ENCODE peak calls at places on chromosome X, in seven cellular contexts. One of them, this sample, is unnamed.

GRCh38 chrX:6813836-6814370 is 279.0 kb upstream of the VCX3A start:
- DNase-seq in A549: no peak
- DNase-seq in tibial nerve: no peak
- DNase-seq in dorsolateral prefrontal cortex: no peak
- DNase-seq in breast epithelium: no peak
- DNase-seq in IMR-90: no peak
- DNase-seq in aorta: no peak
- DNase-seq in this sample: no peak

GRCh38 chrX:24990585-24990984 is 25.2 kb downstream of the ARX start:
- DNase-seq in A549: no peak
- DNase-seq in tibial nerve: no peak
- DNase-seq in dorsolateral prefrontal cortex: no peak
- DNase-seq in breast epithelium: no peak
- DNase-seq in IMR-90: no peak
- DNase-seq in aorta: no peak
- DNase-seq in this sample: no peak

GRCh38 chrX:38923451-38923969 is 122.3 kb downstream of the MID1IP1 start:
- DNase-seq in A549: no peak
- DNase-seq in tibial nerve: no peak
- DNase-seq in dorsolateral prefrontal cortex: no peak
- DNase-seq in breast epithelium: no peak
- DNase-seq in IMR-90: no peak
- DNase-seq in aorta: no peak
- DNase-seq in this sample: no peak

GRCh38 chrX:125137521-125137920 is 182.2 kb upstream of the TEX13C start:
- DNase-seq in A549: no peak
- DNase-seq in tibial nerve: no peak
- DNase-seq in dorsolateral prefrontal cortex: no peak
- DNase-seq in breast epithelium: no peak
- DNase-seq in IMR-90: no peak
- DNase-seq in aorta: no peak
- DNase-seq in this sample: no peak

GRCh38 chrX:142549923-142550322 is 344.8 kb upstream of the MAGEC2 start:
- DNase-seq in A549: no peak
- DNase-seq in tibial nerve: no peak
- DNase-seq in dorsolateral prefrontal cortex: no peak
- DNase-seq in breast epithelium: no peak
- DNase-seq in IMR-90: no peak
- DNase-seq in aorta: no peak
- DNase-seq in this sample: no peak

GRCh38 chrX:54786972-54787371 is 11.1 kb downstream of the ITIH6 start:
- DNase-seq in A549: peak
- DNase-seq in tibial nerve: no peak
- DNase-seq in dorsolateral prefrontal cortex: no peak
- DNase-seq in breast epithelium: no peak
- DNase-seq in IMR-90: no peak
- DNase-seq in aorta: no peak
- DNase-seq in this sample: no peak

GRCh38 chrX:46235778-46236177 is 309.4 kb downstream of the ZNF674 start:
- DNase-seq in A549: no peak
- DNase-seq in tibial nerve: no peak
- DNase-seq in dorsolateral prefrontal cortex: no peak
- DNase-seq in breast epithelium: no peak
- DNase-seq in IMR-90: no peak
- DNase-seq in aorta: no peak
- DNase-seq in this sample: no peak

GRCh38 chrX:119374736-119375135 is 24.4 kb upstream of the SLC25A43 start:
- DNase-seq in A549: peak
- DNase-seq in tibial nerve: no peak
- DNase-seq in dorsolateral prefrontal cortex: no peak
- DNase-seq in breast epithelium: no peak
- DNase-seq in IMR-90: peak
- DNase-seq in aorta: no peak
- DNase-seq in this sample: no peak

GRCh38 chrX:9897761-9898161 is 69.4 kb upstream of the CLDN34 start:
- DNase-seq in A549: no peak
- DNase-seq in tibial nerve: no peak
- DNase-seq in dorsolateral prefrontal cortex: no peak
- DNase-seq in breast epithelium: no peak
- DNase-seq in IMR-90: peak
- DNase-seq in aorta: no peak
- DNase-seq in this sample: peak

GRCh38 chrX:117510453-117510852 is 606.2 kb downstream of the KLHL13 start:
- DNase-seq in A549: peak
- DNase-seq in tibial nerve: no peak
- DNase-seq in dorsolateral prefrontal cortex: no peak
- DNase-seq in breast epithelium: no peak
- DNase-seq in IMR-90: no peak
- DNase-seq in aorta: no peak
- DNase-seq in this sample: no peak

GRCh38 chrX:12610079-12610478 is 181.1 kb upstream of the PRPS2 start:
- DNase-seq in A549: no peak
- DNase-seq in tibial nerve: no peak
- DNase-seq in dorsolateral prefrontal cortex: no peak
- DNase-seq in breast epithelium: no peak
- DNase-seq in IMR-90: peak
- DNase-seq in aorta: no peak
- DNase-seq in this sample: no peak

GRCh38 chrX:37314526-37314925 is 34.6 kb upstream of the PRRG1 start:
- DNase-seq in A549: no peak
- DNase-seq in tibial nerve: no peak
- DNase-seq in dorsolateral prefrontal cortex: no peak
- DNase-seq in breast epithelium: no peak
- DNase-seq in IMR-90: peak
- DNase-seq in aorta: no peak
- DNase-seq in this sample: no peak

DNA sequence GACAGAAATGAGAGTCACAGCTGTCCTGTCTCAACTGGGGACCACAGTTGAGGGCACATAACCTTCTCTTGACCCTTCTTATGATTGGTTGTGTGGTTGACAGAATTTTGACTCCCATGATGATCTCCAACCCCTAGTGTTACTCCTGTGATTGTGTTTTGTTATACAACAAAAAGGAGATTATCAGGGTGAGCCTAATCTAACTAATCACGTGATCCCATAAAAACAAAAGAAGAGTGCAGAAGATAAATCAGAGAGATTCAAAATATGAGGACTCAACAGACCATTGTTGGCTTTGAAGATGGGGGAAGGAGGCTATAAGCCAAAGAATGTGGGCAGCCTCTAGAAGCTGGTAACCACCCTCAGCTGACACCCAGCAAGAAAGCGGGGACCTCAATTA is 72.7 kb downstream of the GUCY2F start:
- DNase-seq in A549: no peak
- DNase-seq in tibial nerve: no peak
- DNase-seq in dorsolateral prefrontal cortex: no peak
- DNase-seq in breast epithelium: no peak
- DNase-seq in IMR-90: no peak
- DNase-seq in aorta: no peak
- DNase-seq in this sample: no peak
- H3K27ac ChIP-seq in A549: no peak
- H3K27ac ChIP-seq in tibial nerve: no peak
- H3K27ac ChIP-seq in dorsolateral prefrontal cortex: no peak
- H3K27ac ChIP-seq in breast epithelium: no peak
- H3K27ac ChIP-seq in IMR-90: no peak
- H3K27ac ChIP-seq in aorta: no peak
- H3K27ac ChIP-seq in this sample: no peak

DNA sequence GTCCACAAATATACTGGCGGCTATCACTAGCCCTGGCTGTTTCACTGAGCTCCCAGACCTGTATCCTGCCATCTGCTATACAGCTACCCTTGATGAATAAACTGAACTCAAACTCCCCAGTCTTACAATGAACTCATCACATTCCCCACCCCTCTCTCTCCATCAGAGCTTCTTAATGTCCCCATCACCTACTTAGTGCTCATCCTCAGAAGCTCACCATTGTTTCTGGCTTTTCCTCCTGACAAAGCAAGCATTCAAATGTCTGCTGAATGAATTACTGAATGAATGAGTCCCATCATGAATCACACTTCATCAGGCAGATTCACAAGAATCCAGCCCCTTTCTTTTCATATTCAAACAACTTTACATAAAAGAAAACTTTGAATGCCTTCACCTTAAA is 5.6 kb upstream of the DGAT2L6 start:
- DNase-seq in A549: no peak
- DNase-seq in tibial nerve: no peak
- DNase-seq in dorsolateral prefrontal cortex: no peak
- DNase-seq in breast epithelium: no peak
- DNase-seq in IMR-90: peak
- DNase-seq in aorta: no peak
- DNase-seq in this sample: no peak
- H3K27ac ChIP-seq in A549: no peak
- H3K27ac ChIP-seq in tibial nerve: no peak
- H3K27ac ChIP-seq in dorsolateral prefrontal cortex: no peak
- H3K27ac ChIP-seq in breast epithelium: no peak
- H3K27ac ChIP-seq in IMR-90: no peak
- H3K27ac ChIP-seq in aorta: no peak
- H3K27ac ChIP-seq in this sample: no peak

GRCh38 chrX:72061091-72061490 is 70.6 kb downstream of the RTL5 start:
- DNase-seq in A549: no peak
- DNase-seq in tibial nerve: no peak
- DNase-seq in dorsolateral prefrontal cortex: no peak
- DNase-seq in breast epithelium: no peak
- DNase-seq in IMR-90: no peak
- DNase-seq in aorta: no peak
- DNase-seq in this sample: no peak

GRCh38 chrX:72057844-72058243 is 73.9 kb downstream of the RTL5 start:
- DNase-seq in A549: no peak
- DNase-seq in tibial nerve: no peak
- DNase-seq in dorsolateral prefrontal cortex: no peak
- DNase-seq in breast epithelium: no peak
- DNase-seq in IMR-90: no peak
- DNase-seq in aorta: no peak
- DNase-seq in this sample: no peak

GRCh38 chrX:72060196-72060974 is 71.3 kb downstream of the RTL5 start:
- DNase-seq in A549: peak
- DNase-seq in tibial nerve: no peak
- DNase-seq in dorsolateral prefrontal cortex: peak
- DNase-seq in breast epithelium: no peak
- DNase-seq in IMR-90: peak
- DNase-seq in aorta: no peak
- DNase-seq in this sample: peak

GRCh38 chrX:72057331-72057730 is 74.4 kb downstream of the RTL5 start:
- DNase-seq in A549: no peak
- DNase-seq in tibial nerve: no peak
- DNase-seq in dorsolateral prefrontal cortex: no peak
- DNase-seq in breast epithelium: no peak
- DNase-seq in IMR-90: no peak
- DNase-seq in aorta: no peak
- DNase-seq in this sample: no peak

DNA sequence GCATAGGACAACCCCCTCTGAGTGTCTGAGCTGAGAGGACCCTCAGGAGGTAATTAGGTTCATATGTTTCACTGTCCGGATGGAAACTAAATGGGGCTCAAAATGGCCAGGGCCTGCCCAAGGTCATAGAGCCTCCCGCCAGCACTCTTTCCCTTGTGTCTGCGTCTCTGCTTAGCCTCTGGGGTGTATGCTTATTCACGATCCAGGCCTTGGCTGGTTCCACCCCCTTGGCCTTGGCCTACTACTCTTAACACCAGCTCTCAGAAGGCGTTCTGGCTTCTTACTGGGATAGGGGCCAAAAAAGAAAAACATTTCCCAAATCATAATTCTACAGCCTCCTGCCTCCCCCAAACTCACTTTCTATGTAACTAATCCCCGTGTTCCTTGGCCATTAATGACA is 68.8 kb downstream of the RTL5 start:
- DNase-seq in A549: no peak
- DNase-seq in tibial nerve: no peak
- DNase-seq in dorsolateral prefrontal cortex: no peak
- DNase-seq in breast epithelium: no peak
- DNase-seq in IMR-90: no peak
- DNase-seq in aorta: peak
- DNase-seq in this sample: no peak
- H3K27ac ChIP-seq in A549: no peak
- H3K27ac ChIP-seq in tibial nerve: peak
- H3K27ac ChIP-seq in dorsolateral prefrontal cortex: no peak
- H3K27ac ChIP-seq in breast epithelium: peak
- H3K27ac ChIP-seq in IMR-90: no peak
- H3K27ac ChIP-seq in aorta: no peak
- H3K27ac ChIP-seq in this sample: no peak

DNA sequence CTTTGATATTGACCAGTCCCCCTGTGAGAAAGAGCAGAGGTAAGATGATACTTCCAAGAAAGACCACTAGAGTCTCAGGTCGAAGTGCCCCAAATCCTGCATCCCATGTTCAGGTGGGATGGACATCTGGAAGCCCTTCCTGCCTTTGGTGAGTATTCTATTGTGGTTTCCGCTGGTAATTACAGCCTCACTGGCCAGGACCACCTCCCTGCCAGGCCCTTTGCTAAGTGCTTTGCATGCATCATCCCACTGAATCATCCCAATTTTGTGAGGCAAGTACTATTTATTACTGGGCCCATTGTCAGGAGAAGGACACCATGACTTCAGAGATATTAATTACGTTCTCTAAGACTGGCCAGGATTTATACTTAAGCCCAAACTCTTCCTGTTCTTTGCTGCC is 10.8 kb upstream of the PASD1 start:
- DNase-seq in A549: no peak
- DNase-seq in tibial nerve: no peak
- DNase-seq in dorsolateral prefrontal cortex: no peak
- DNase-seq in breast epithelium: no peak
- DNase-seq in IMR-90: no peak
- DNase-seq in aorta: no peak
- DNase-seq in this sample: no peak
- H3K27ac ChIP-seq in A549: no peak
- H3K27ac ChIP-seq in tibial nerve: no peak
- H3K27ac ChIP-seq in dorsolateral prefrontal cortex: no peak
- H3K27ac ChIP-seq in breast epithelium: no peak
- H3K27ac ChIP-seq in IMR-90: no peak
- H3K27ac ChIP-seq in aorta: no peak
- H3K27ac ChIP-seq in this sample: no peak

GRCh38 chrX:63363788-63364187 is 12.7 kb upstream of the SPIN4 start:
- DNase-seq in A549: no peak
- DNase-seq in tibial nerve: no peak
- DNase-seq in dorsolateral prefrontal cortex: no peak
- DNase-seq in breast epithelium: no peak
- DNase-seq in IMR-90: no peak
- DNase-seq in aorta: no peak
- DNase-seq in this sample: no peak
- H3K27ac ChIP-seq in A549: no peak
- H3K27ac ChIP-seq in tibial nerve: no peak
- H3K27ac ChIP-seq in dorsolateral prefrontal cortex: no peak
- H3K27ac ChIP-seq in breast epithelium: no peak
- H3K27ac ChIP-seq in IMR-90: no peak
- H3K27ac ChIP-seq in aorta: no peak
- H3K27ac ChIP-seq in this sample: no peak

This sample was measured in substantia nigra.